ENCODE peak calls at places on chromosomes 7 and 10, in seven cellular contexts. Q is lung microvascular endothelial cell; I is CD8-positive, alpha-beta T cell; Z is head of caudate nucleus; K is EL; A is NCI-H1417; P is activated CD4-positive, alpha-beta T cell treated with anti-CD3 and anti-CD28 coated beads for 48 hours. D is an unnamed sample.
A peak's percentile ranks its signal among the peaks of the same experiment; 100 is the strongest.

GRCh38 chr7:149881328-149882263 is 7.8 kb downstream of the ATP6V0E2 start:
- DNase-seq in Q (no peak), I (no peak), Z (no peak), K (no peak), A (no peak), P (no peak), D (no peak)

GRCh38 chr10:67883710-67884312 is 645 bp upstream of the SIRT1 start:
- DNase-seq in Q (peak; percentile 3), I (no peak), Z (no peak), K (no peak), A (no peak), P (no peak), D (no peak)

GRCh38 chr10:120988751-120989150 is 137.6 kb downstream of the WDR11 start:
- DNase-seq in Q (no peak), I (no peak), Z (no peak), K (no peak), A (no peak), P (no peak), D (no peak)

GRCh38 chr10:33193867-33194521 is 140.5 kb downstream of the NRP1 start:
- DNase-seq in Q (peak; percentile 39), I (no peak), Z (no peak), K (peak; percentile 67), A (no peak), P (no peak), D (no peak)

GRCh38 chr10:52248697-52249306 is 65.3 kb upstream of the DKK1 start:
- DNase-seq in Q (no peak), I (no peak), Z (no peak), K (no peak), A (no peak), P (no peak), D (no peak)

GRCh38 chr10:88241501-88241900 is 341.6 kb downstream of the RNLS start:
- DNase-seq in Q (no peak), I (no peak), Z (no peak), K (no peak), A (no peak), P (no peak), D (no peak)

GRCh38 chr10:35462491-35462934 is 126.2 kb downstream of the CCNY start:
- DNase-seq in Q (peak; percentile 33), I (no peak), Z (peak; percentile 58), K (no peak), A (no peak), P (no peak), D (no peak)

GRCh38 chr10:104254493-104255243 is at the start of gene GSTO1:
- DNase-seq in Q (peak; percentile 68), I (peak; percentile 37), Z (peak; percentile 74), K (peak; percentile 87), A (no peak), P (peak; percentile 65), D (peak; percentile 28)

GRCh38 chr7:74488518-74488917 is 34.8 kb downstream of the GTF2IRD1 start:
- DNase-seq in Q (no peak), I (no peak), Z (no peak), K (no peak), A (no peak), P (no peak), D (no peak)

GRCh38 chr10:110903280-110904278 is 15.4 kb downstream of the BBIP1 start:
- DNase-seq in Q (no peak), I (no peak), Z (no peak), K (no peak), A (no peak), P (peak; percentile 48), D (no peak)